ENCODE peak calls at places on chromosomes 5 and 9, in seven cellular contexts. N is SK-N-SH, Z is H1, A is HCT116, I is HepG2, V is K562, M is GM12878. H is an unnamed sample.
A peak's percentile ranks its signal among the peaks of the same experiment; 100 is the strongest.

GRCh38 chr9:122218070-122218884 is 10.5 kb downstream of the LHX6 start:
- DNase-seq in M (no peak), N (no peak), V (no peak), A (no peak), I (no peak), Z (no peak), H (no peak)

GRCh38 chr9:137716694-137717287 is 98.0 kb downstream of the EHMT1 start:
- DNase-seq in N (no peak), Z (no peak), M (no peak), A (no peak), V (no peak), I (no peak), H (no peak)

GRCh38 chr5:145938699-145939531 is 2.5 kb downstream of the SH3RF2 start:
- DNase-seq in M (no peak), A (no peak), Z (no peak), V (no peak), I (no peak), N (peak; percentile 62), H (no peak)

GRCh38 chr5:148342371-148343048 is 7.2 kb downstream of the SPINK9 start:
- DNase-seq in I (no peak), Z (no peak), N (no peak), V (no peak), M (no peak), A (no peak), H (no peak)

GRCh38 chr9:134320195-134320885 is 5.9 kb upstream of the RXRA start:
- DNase-seq in V (no peak), Z (no peak), N (no peak), M (no peak), A (no peak), I (no peak), H (no peak)

GRCh38 chr9:134284273-134284672 is 42.0 kb upstream of the RXRA start:
- DNase-seq in N (peak; percentile 29), Z (no peak), A (no peak), M (no peak), V (no peak), I (no peak), H (no peak)

GRCh38 chr5:181234116-181234454 is 9.6 kb downstream of the RACK1 start:
- DNase-seq in V (no peak), Z (no peak), N (peak; percentile 53), I (no peak), M (no peak), A (no peak), H (no peak)

GRCh38 chr9:90964101-90965020 is 162.7 kb downstream of the SYK start:
- DNase-seq in V (peak; percentile 10), A (peak; percentile 10), M (no peak), Z (no peak), I (peak; percentile 3), N (peak; percentile 51), H (no peak)

GRCh38 chr9:89178162-89179120 is at the start of gene SHC3:
- DNase-seq in Z (no peak), I (no peak), A (no peak), N (peak; percentile 70), M (no peak), V (no peak), H (peak; percentile 68)

GRCh38 chr5:150656191-150657132 is 4.6 kb upstream of the MYOZ3 start:
- DNase-seq in I (peak; percentile 35), M (peak; percentile 11), Z (no peak), N (peak; percentile 100), A (no peak), V (peak; percentile 99), H (no peak)

GRCh38 chr5:101677961-101678360 is 618.1 kb downstream of the SLCO4C1 start:
- DNase-seq in N (no peak), I (no peak), M (no peak), Z (no peak), V (no peak), A (no peak), H (no peak)

GRCh38 chr9:130368631-130369103 is 76.1 kb upstream of the ASS1 start:
- DNase-seq in N (no peak), I (no peak), M (no peak), Z (no peak), A (no peak), V (peak; percentile 64), H (no peak)

GRCh38 chr9:16410601-16411285 is 459.7 kb downstream of the BNC2 start:
- DNase-seq in M (no peak), A (no peak), N (no peak), V (no peak), I (no peak), Z (no peak), H (no peak)

GRCh38 chr5:133396724-133397123 is 215.6 kb downstream of the FSTL4 start:
- DNase-seq in I (no peak), Z (no peak), V (no peak), A (no peak), M (no peak), N (no peak), H (no peak)

GRCh38 chr5:171432581-171433351 is 13.3 kb downstream of the FGF18 start:
- DNase-seq in N (no peak), M (no peak), Z (no peak), I (no peak), V (no peak), A (no peak), H (no peak)

GRCh38 chr9:137002646-137003041 is 6.3 kb upstream of the CLIC3 start:
- DNase-seq in A (no peak), I (no peak), V (no peak), N (no peak), Z (no peak), M (no peak), H (no peak)

GRCh38 chr5:179732412-179732917 is at the start of gene MAML1:
- DNase-seq in I (peak; percentile 99), V (peak; percentile 99), N (peak; percentile 99), Z (peak; percentile 100), A (peak; percentile 99), M (peak; percentile 98), H (peak; percentile 97)

GRCh38 chr5:135211791-135212190 is 177.8 kb upstream of the PITX1 start:
- DNase-seq in A (no peak), V (no peak), N (no peak), I (no peak), M (no peak), Z (no peak), H (no peak)

GRCh38 chr9:106482733-106483132 is 380.2 kb upstream of the ZNF462 start:
- DNase-seq in I (no peak), A (no peak), N (no peak), V (no peak), Z (no peak), M (no peak), H (no peak)

GRCh38 chr5:127358274-127358673 is 67.7 kb downstream of the MEGF10 start:
- DNase-seq in V (no peak), M (no peak), N (no peak), I (no peak), Z (no peak), A (no peak), H (no peak)

GRCh38 chr9:114279693-114280092 is 43.2 kb upstream of the ORM1 start:
- DNase-seq in M (no peak), N (no peak), A (no peak), I (no peak), Z (no peak), V (no peak), H (no peak)

GRCh38 chr9:13174906-13175639 is 104.4 kb downstream of the MPDZ start:
- DNase-seq in V (no peak), I (no peak), N (no peak), M (no peak), A (no peak), Z (no peak), H (no peak)

GRCh38 chr5:42665857-42666256 is 90.8 kb upstream of the CCDC152 start:
- DNase-seq in M (no peak), N (no peak), I (no peak), A (no peak), Z (no peak), V (no peak), H (no peak)

DNA sequence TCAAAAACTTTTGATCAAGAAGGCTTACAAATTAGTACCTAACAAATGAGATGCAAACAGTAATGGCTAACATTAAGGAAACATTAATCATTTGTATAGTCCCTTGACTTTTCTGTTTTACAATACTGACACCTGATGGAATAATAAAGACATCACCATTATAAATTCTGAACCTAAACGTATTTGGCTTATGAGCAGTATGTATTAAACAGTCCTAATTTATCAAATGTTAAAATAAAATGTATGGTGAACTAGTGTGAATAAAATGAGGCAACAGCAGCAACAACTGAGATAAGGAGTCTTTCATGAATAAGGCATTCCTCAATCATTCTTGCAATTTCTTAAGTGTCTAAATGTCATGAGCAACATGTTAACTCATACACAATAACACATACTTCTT is 6.0 kb downstream of the PUM3 start:
- DNase-seq in V (no peak), M (no peak), A (no peak), Z (no peak), I (no peak), N (peak; percentile 12), H (no peak)
- TF ChIP-seq YY1 in V (no peak), M (no peak), A (no peak), Z (no peak), I (no peak), N (no peak), H (no peak)

GRCh38 chr9:128143409-128144238 is 5.6 kb upstream of the LCN2 start:
- DNase-seq in M (no peak), V (peak; percentile 47), N (no peak), A (no peak), I (no peak), Z (no peak), H (no peak)
- H3K4me3 ChIP-seq in M (no peak overlapping the region), V (no peak overlapping the region), N (no peak overlapping the region), A (no peak overlapping the region), I (no peak overlapping the region), Z (no peak overlapping the region), H (no peak overlapping the region)

DNA sequence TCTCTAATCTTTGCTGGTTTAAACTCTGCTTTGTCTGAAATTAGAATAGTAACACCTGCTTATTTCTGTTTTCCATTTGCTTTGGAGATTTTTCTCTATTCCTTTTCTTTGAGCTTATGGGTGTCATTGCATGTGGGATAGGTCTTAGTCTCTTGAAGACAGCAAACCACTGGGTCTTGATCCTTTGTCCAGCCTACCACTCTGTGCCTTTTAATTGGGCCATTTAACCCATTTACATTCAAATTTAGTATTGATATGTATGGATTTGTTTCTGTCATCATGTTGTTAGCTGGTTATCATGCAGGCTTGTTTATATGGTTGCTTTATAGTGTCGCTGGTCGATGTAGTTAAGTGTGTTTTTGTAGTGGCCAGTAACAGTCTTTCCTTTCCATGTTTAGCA is 914.7 kb downstream of the MAT2B start:
- DNase-seq in N (no peak), V (no peak), Z (no peak), I (no peak), M (no peak), A (no peak), H (no peak)
- H3K9me3 ChIP-seq in N (peaks cover 8% of the 10 kb centered on the region), V (no peaks in the 10 kb centered on the region), Z (peaks cover 2% of the 10 kb centered on the region), I (peaks cover 93% of the 10 kb centered on the region), M (no peaks in the 10 kb centered on the region), A (peaks cover 3% of the 10 kb centered on the region), H (peaks cover 12% of the 10 kb centered on the region)

DNA sequence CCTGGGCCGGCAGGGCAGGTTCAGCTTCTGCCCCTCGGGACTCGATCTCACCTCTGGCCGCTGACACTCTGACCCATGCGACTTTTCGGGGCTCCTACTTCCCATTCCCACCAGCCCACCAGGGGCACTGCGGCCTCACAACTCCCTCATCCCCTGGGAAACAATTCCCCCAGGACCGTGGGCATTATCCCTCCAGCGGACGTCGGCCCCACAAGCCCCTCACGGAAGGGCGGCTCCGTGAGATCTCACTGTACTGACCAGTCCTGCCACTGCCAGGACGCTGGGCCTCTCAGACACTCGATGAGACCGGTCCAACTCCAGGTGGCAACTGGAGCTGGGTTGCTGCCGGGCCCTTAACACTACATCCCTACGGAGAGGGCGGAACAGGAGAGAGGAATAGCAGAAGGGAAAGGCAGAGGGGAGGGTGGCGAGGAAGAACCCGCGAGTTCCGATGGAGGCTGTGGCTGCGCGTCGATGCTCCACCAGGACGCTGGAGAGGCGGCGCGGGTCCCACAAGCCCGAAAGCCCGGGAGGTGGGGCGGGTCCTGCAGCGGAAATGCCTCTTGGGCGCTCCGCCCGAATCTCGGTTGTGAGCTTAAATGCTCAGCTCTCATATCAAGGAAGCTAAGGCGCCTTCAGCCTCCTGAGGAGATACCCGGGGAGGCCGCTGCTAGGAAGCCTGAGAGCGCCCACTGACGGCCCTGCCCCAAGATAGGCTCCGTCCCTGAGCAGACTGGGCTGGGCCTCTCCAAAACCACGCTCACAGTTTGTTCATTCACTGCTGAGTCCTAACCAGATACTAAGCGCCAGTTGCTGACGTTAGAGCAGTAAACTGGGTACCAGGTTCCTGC is 36.3 kb downstream of the VCP start:
- DNase-seq in V (no peak), N (no peak), I (no peak), A (no peak), M (no peak), Z (peak; percentile 39), H (no peak)
- TF ChIP-seq YY1 in V (no peak), N (no peak), I (no peak), A (no peak), M (no peak), Z (no peak), H (no peak)